ENCODE peak calls at places on chromosomes 16 and 17, in six cellular contexts. A is heart left ventricle, Z is cardiac muscle cell, P is SK-N-SH, S is esophagus squamous epithelium, G is body of pancreas. V is an unnamed sample. For H3K4me1, the result is how much of the 10 kb centered on the place peaks cover.

GRCh38 chr17:4895676-4896331 is 3.5 kb upstream of the C17orf107 start:
- DNase-seq in Z (peak), G (no peak), A (no peak), P (no peak), S (no peak), V (no peak)

GRCh38 chr17:49755681-49756283 is 8.1 kb downstream of the FAM117A start:
- DNase-seq in P (no peak), A (no peak), Z (peak), G (no peak), S (no peak), V (no peak)

GRCh38 chr16:29877266-29877961 is 14.4 kb upstream of the CDIPT start:
- DNase-seq in A (no peak), G (no peak), P (peak), S (no peak), Z (peak), V (no peak)

GRCh38 chr17:45441536-45442310 is 9.1 kb upstream of the ARHGAP27 start:
- DNase-seq in G (no peak), S (no peak), Z (no peak), P (peak), A (no peak), V (no peak)

GRCh38 chr17:7323731-7324437 is 5.3 kb downstream of the NEURL4 start:
- DNase-seq in P (peak), A (no peak), S (no peak), G (peak), Z (peak), V (peak)

GRCh38 chr16:12426122-12426521 is 377.6 kb downstream of the CPPED1 start:
- DNase-seq in P (peak), Z (no peak), S (no peak), A (no peak), G (no peak), V (no peak)

GRCh38 chr17:57553991-57554825 is 190.9 kb downstream of the CCDC182 start:
- DNase-seq in P (peak), S (no peak), A (no peak), Z (peak), G (no peak), V (no peak)

GRCh38 chr16:67393790-67394270 is 532 bp upstream of the TPPP3 start:
- DNase-seq in A (no peak), Z (no peak), G (no peak), S (no peak), P (no peak), V (no peak)

GRCh38 chr16:46972971-46973456 is 460 bp downstream of the DNAJA2 start:
- DNase-seq in G (peak), P (peak), Z (peak), A (peak), S (no peak), V (peak)

GRCh38 chr16:69253796-69254426 is 57.2 kb upstream of the VPS4A start:
- DNase-seq in A (no peak), G (no peak), S (no peak), Z (no peak), P (no peak), V (no peak)

GRCh38 chr16:47613251-47613650 is 152.1 kb downstream of the PHKB start:
- DNase-seq in A (no peak), P (no peak), Z (no peak), G (no peak), S (no peak), V (no peak)

GRCh38 chr16:48109496-48109895 is 46.3 kb downstream of the ABCC12 start:
- DNase-seq in A (no peak), G (no peak), S (no peak), Z (no peak), P (no peak), V (no peak)

GRCh38 chr17:14084955-14085354 is 15.7 kb downstream of the COX10 start:
- DNase-seq in P (no peak), Z (no peak), G (no peak), S (no peak), A (no peak), V (no peak)

GRCh38 chr16:16861546-16861945 is 482.6 kb downstream of the NPIPA7 start:
- DNase-seq in P (peak), S (no peak), G (peak), Z (peak), A (peak), V (no peak)

GRCh38 chr16:75052481-75053211 is 53.8 kb downstream of the ZNRF1 start:
- DNase-seq in P (no peak), G (no peak), S (no peak), Z (no peak), A (no peak), V (no peak)

GRCh38 chr16:67087803-67088202 is 21.9 kb upstream of the PHAF1 start:
- DNase-seq in Z (no peak), S (no peak), G (no peak), P (peak), A (no peak), V (no peak)

GRCh38 chr16:16933861-16934260 is 536.9 kb downstream of the XYLT1 start:
- DNase-seq in A (no peak), P (no peak), S (no peak), G (no peak), Z (no peak), V (no peak)

GRCh38 chr17:58920773-58921172 is 165.1 kb downstream of the PPM1E start:
- DNase-seq in Z (no peak), A (no peak), S (no peak), P (no peak), G (no peak), V (no peak)

GRCh38 chr17:15966183-15966878 is 21.4 kb downstream of the ADORA2B start:
- DNase-seq in P (no peak), A (no peak), G (peak), Z (peak), S (no peak), V (no peak)

GRCh38 chr17:37543527-37544122 is 53.9 kb downstream of the DUSP14 start:
- DNase-seq in P (no peak), S (no peak), G (no peak), A (no peak), Z (no peak), V (no peak)

GRCh38 chr16:22189473-22190168 is 16.5 kb upstream of the EEF2K start:
- DNase-seq in Z (peak), A (peak), S (peak), P (peak), G (peak), V (peak)

GRCh38 chr16:86299882-86300490 is 210.3 kb upstream of the FOXF1 start:
- DNase-seq in P (no peak), A (no peak), G (no peak), S (no peak), Z (no peak), V (no peak)

GRCh38 chr17:51289776-51290175 is 29.4 kb downstream of the UTP18 start:
- DNase-seq in P (no peak), S (no peak), A (no peak), G (no peak), Z (no peak), V (no peak)

GRCh38 chr16:1470543-1471251 is 4.1 kb downstream of the CLCN7 start:
- DNase-seq in S (no peak), Z (no peak), A (no peak), G (no peak), P (no peak), V (no peak)

DNA sequence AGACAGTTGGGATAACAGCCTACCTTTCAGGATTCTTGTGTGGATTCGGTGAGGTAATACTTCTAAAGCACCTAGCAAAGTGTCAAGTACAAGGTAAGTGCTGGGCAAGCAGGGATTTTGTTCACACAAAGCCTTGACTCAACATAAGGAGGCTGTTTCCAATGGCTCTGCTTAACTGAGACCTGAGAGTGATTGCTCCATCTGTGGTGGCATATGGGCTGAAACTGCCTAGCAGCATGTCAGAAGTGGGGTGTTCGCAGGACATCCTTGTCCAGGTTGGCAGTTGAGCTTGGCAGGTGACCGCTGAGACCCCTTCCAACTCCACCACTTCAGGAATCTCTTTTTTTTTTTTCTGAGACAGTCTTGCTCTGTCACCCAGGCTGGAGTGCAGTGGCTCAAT is 19.8 kb downstream of the IL4R start:
- DNase-seq in G (no peak), A (no peak), P (no peak), Z (no peak), S (no peak), V (no peak)
- H3K4me1 ChIP-seq in G (under half), A (under half), P (under half), Z (under half), S (under half), V (under half)

GRCh38 chr16:4231886-4232285 is 10.0 kb downstream of the SRL start:
- DNase-seq in Z (no peak), S (no peak), A (no peak), G (no peak), P (no peak), V (no peak)

GRCh38 chr16:4227040-4227332 is 14.9 kb downstream of the SRL start:
- DNase-seq in Z (no peak), A (no peak), S (no peak), P (no peak), G (no peak), V (no peak)

GRCh38 chr16:4233431-4233830 is 8.4 kb downstream of the SRL start:
- DNase-seq in S (no peak), A (no peak), Z (no peak), P (no peak), G (no peak), V (no peak)

GRCh38 chr16:4231367-4231766 is 10.5 kb downstream of the SRL start:
- DNase-seq in S (no peak), G (no peak), A (peak), Z (no peak), P (no peak), V (no peak)

DNA sequence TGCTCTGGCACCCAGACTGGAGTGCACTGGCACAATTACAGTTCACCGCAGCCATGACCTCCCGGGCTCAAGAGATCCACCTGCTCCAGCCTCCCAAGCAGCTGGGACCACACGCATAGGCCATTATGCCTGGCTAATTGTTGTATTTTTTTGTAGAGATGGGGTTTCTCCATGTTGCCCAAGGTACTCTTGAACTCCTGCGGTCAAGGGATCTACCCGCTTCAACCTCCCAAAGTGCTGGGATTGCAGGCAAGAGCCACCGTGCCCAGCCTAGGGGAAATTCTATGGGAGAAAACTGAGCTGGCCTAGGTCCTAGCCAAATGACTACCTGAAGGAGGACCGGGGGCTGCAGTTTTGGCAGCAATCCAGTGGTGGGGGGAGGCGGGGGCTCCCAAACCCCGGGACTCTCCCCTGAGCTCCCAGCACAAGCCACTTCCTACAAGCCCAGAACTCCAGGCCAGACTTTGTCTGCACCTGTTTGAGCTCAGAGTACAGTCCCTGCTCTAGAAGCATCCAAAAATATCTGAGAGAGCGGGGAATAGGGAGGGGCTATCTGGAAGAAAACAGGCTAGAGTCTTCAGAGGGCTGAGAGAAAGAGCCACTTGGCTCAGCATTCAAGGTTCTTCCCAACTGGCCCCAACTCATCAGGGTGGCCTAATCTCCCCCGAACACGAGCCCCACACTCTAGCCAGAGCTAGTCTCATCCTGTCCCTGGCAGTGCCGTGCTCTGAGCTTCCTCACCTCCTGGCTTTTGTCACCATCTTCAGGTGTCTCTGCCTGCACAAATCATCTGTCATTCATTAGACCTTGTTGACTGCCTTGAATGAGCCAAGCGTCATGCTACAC is 9.1 kb downstream of the SRL start:
- DNase-seq in P (no peak), Z (peak), A (no peak), G (no peak), S (no peak), V (no peak)
- TF ChIP-seq CTCF in P (no peak), Z (no peak), A (no peak), G (no peak), S (no peak), V (no peak)

DNA sequence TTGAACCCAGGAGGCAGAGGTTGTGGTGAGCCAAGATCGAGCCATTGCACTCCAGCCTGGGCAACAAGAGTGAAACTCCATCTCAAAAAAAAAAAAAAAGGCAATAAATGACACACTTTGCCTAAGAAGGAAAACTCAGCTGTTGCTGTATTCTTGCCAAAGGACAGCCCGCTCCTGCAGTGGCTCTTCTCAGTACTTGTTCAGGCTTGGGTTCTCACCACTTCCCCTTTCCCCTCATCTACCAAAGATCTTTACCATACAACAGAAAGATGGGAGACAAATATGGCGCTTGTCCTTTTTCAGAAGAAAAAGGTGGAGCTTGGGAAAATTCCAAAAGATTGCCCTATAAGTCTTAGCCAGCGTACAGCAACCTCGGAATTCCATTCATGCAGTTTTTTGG is 58.5 kb downstream of the MYH13 start:
- DNase-seq in A (no peak), G (no peak), S (no peak), P (no peak), Z (no peak), V (no peak)
- H3K4me1 ChIP-seq in A (under half), G (under half), S (under half), P (under half), Z (under half), V (under half)

DNA sequence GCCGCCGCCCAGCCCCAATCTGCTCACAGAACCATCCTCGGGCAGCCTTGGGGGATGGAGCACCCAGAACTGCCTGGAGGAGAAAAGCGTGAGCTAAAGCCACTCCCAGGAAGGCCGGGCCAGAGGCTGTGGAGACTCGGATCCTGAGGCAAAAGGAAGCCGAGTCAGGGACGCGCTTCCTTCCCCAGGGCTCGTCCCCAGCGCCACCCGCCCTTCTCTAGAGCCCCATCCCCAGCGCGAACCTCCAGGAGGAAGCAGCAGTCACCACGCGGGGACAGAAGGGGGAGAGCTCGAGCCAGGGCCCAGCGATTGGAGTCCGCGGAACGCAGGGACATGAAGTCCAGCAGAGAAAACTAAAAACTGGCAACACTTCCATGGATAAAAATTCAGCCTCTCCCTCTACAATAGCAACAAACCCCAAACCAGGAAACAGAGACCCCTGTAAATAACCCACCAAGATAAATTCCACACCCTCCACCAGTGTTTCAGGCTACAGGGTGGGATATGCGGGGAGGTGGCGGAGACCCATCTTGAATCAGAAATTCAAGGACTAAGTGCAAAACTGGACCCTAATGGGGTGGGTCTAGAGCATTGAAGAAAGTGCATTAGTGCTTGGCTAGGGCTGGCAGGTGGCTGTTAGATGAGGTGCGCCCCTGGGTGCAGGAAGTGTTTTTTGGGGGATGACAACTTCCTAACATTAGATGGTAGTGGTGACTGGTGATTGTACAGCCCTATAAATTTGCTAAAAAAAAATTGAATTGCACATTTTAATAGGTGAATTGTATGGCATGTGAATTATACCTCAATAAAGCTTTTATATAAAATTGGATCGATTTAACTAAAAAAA is 116.1 kb upstream of the METRNL start:
- DNase-seq in Z (peak), S (no peak), A (peak), P (peak), G (peak), V (peak)
- TF ChIP-seq CTCF in Z (peak), S (peak), A (peak), P (peak), G (no peak), V (peak)